ENCODE peak calls at places on chromosomes 6 and 20, in eight cellular contexts. L is transverse colon, G is left lung, N is cardiac fibroblast, P is astrocyte of the spinal cord, I is choroid plexus epithelial cell, K is cardiac muscle cell, Q is ascending aorta. J is an unnamed sample.

GRCh38 chr6:134539865-134540323 is 222.0 kb upstream of the SGK1 start:
- DNase-seq in P (no peak), N (peak; percentile 67), K (peak; percentile 77), I (peak; percentile 59), L (no peak), Q (no peak), G (no peak), J (no peak)

GRCh38 chr6:118281291-118281690 is 266.8 kb upstream of the PLN start:
- DNase-seq in I (no peak), P (no peak), K (no peak), Q (no peak), N (no peak), G (no peak), L (no peak), J (no peak)

GRCh38 chr6:157606516-157606915 is 216.5 kb upstream of the SNX9 start:
- DNase-seq in K (no peak), N (no peak), L (no peak), G (no peak), Q (no peak), P (no peak), I (no peak), J (no peak)

GRCh38 chr6:116244284-116244683 is 9.6 kb downstream of the TSPYL4 start:
- DNase-seq in N (no peak), P (no peak), Q (no peak), G (no peak), K (no peak), I (no peak), L (no peak), J (no peak)

GRCh38 chr20:2746636-2747265 is 53.7 kb downstream of the CPXM1 start:
- DNase-seq in I (no peak), L (no peak), P (no peak), N (no peak), G (no peak), K (no peak), Q (no peak), J (no peak)

GRCh38 chr20:63009988-63010769 is 3.4 kb upstream of the BHLHE23 start:
- DNase-seq in P (no peak), N (peak; percentile 17), G (peak; percentile 53), L (peak; percentile 73), K (peak; percentile 13), Q (no peak), I (peak; percentile 11), J (no peak)

GRCh38 chr6:65937982-65938381 is 231.0 kb upstream of the EYS start:
- DNase-seq in L (no peak), I (no peak), K (no peak), N (peak; percentile 2), G (no peak), P (peak; percentile 5), Q (no peak), J (no peak)

GRCh38 chr20:59972037-59972801 is 14.0 kb downstream of the CDH26 start:
- DNase-seq in Q (no peak), N (no peak), K (no peak), L (no peak), G (no peak), P (no peak), I (no peak), J (no peak)

GRCh38 chr20:58659841-58660240 is 8.8 kb downstream of the STX16 start:
- DNase-seq in N (no peak), P (no peak), K (no peak), G (no peak), L (no peak), I (no peak), Q (no peak), J (no peak)

GRCh38 chr6:41767112-41767946 is 12.4 kb downstream of the FRS3 start:
- DNase-seq in Q (no peak), N (peak; percentile 63), I (peak; percentile 70), P (peak; percentile 33), K (peak; percentile 87), L (peak; percentile 43), G (no peak), J (no peak)

GRCh38 chr20:57876163-57876562 is 166.3 kb upstream of the PMEPA1 start:
- DNase-seq in N (no peak), P (no peak), L (no peak), G (no peak), Q (no peak), I (no peak), K (no peak), J (no peak)

GRCh38 chr20:19889011-19889953 is 127.9 kb upstream of the NAA20 start:
- DNase-seq in I (peak; percentile 93), N (peak; percentile 87), G (peak; percentile 77), Q (no peak), K (peak; percentile 89), L (peak; percentile 32), P (peak; percentile 89), J (peak; percentile 23)

GRCh38 chr20:20505554-20505953 is 137.7 kb downstream of the INSM1 start:
- DNase-seq in Q (no peak), N (no peak), L (no peak), G (no peak), I (no peak), K (no peak), P (no peak), J (no peak)

GRCh38 chr20:45974896-45975565 is 3.0 kb upstream of the ZNF335 start:
- DNase-seq in N (no peak), G (no peak), L (no peak), P (no peak), Q (no peak), K (no peak), I (no peak), J (no peak)

GRCh38 chr20:62824476-62825287 is 7.8 kb downstream of the COL9A3 start:
- DNase-seq in I (peak; percentile 73), G (no peak), P (peak; percentile 25), Q (no peak), N (no peak), K (peak; percentile 65), L (peak; percentile 86), J (peak; percentile 72)

GRCh38 chr6:44057238-44057930 is 69.9 kb downstream of the MRPL14 start:
- DNase-seq in N (peak; percentile 52), P (no peak), I (no peak), L (no peak), K (peak; percentile 50), G (no peak), Q (no peak), J (no peak)

GRCh38 chr6:79042799-79043126 is 35.3 kb downstream of the PHIP start:
- DNase-seq in G (no peak), N (no peak), K (no peak), L (no peak), I (no peak), P (no peak), Q (no peak), J (no peak)

GRCh38 chr6:79045966-79046365 is 32.1 kb downstream of the PHIP start:
- DNase-seq in N (no peak), L (no peak), Q (no peak), I (no peak), G (no peak), K (no peak), P (no peak), J (no peak)

GRCh38 chr6:79047072-79047471 is 31.0 kb downstream of the PHIP start:
- DNase-seq in N (no peak), Q (no peak), I (no peak), L (no peak), P (no peak), G (no peak), K (no peak), J (no peak)

GRCh38 chr6:79048611-79049010 is 29.4 kb downstream of the PHIP start:
- DNase-seq in I (peak; percentile 71), P (peak; percentile 44), L (no peak), G (no peak), Q (no peak), N (peak; percentile 52), K (peak; percentile 57), J (no peak)
- TF ChIP-seq CTCF in I (peak; percentile 77), P (peak; percentile 60), L (peak; percentile 32), G (peak; percentile 36), Q (no peak), N (peak; percentile 55), K (peak; percentile 58), J (peak; percentile 29)

DNA sequence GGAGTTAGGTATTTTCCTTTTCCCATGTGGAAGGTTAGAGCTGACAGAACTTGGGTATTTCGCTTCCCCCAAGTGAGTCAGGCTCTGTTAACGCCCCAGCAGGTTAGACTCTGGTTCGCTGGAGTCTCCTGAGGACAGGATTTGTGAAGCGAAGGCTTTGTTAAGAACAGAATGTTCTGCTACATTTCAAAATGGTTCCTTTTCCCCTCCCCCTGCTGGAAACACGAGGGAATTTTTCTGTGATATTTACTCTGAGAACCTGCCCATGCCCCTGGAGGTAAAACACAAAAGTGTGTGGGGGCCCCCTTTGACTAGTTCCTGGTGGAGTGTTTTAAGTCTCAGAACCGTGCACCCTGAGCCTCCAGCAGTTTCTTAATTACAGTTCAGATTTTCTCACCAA is 731.4 kb upstream of the CITED2 start:
- DNase-seq in G (no peak), P (peak; percentile 27), N (peak; percentile 50), Q (no peak), L (no peak), K (peak; percentile 36), I (peak; percentile 51), J (peak; percentile 16)
- TF ChIP-seq CTCF in G (no peak), P (peak; percentile 29), N (peak; percentile 33), Q (no peak), L (no peak), K (peak; percentile 32), I (peak; percentile 45), J (peak; percentile 52)

GRCh38 chr6:1363729-1364572 is 25.4 kb upstream of the FOXF2 start:
- DNase-seq in L (no peak), K (peak; percentile 25), P (no peak), N (no peak), G (no peak), I (peak; percentile 50), Q (no peak), J (no peak)
- TF ChIP-seq CTCF in L (no peak), K (peak; percentile 19), P (peak; percentile 25), N (no peak), G (no peak), I (peak; percentile 57), Q (no peak), J (no peak)

DNA sequence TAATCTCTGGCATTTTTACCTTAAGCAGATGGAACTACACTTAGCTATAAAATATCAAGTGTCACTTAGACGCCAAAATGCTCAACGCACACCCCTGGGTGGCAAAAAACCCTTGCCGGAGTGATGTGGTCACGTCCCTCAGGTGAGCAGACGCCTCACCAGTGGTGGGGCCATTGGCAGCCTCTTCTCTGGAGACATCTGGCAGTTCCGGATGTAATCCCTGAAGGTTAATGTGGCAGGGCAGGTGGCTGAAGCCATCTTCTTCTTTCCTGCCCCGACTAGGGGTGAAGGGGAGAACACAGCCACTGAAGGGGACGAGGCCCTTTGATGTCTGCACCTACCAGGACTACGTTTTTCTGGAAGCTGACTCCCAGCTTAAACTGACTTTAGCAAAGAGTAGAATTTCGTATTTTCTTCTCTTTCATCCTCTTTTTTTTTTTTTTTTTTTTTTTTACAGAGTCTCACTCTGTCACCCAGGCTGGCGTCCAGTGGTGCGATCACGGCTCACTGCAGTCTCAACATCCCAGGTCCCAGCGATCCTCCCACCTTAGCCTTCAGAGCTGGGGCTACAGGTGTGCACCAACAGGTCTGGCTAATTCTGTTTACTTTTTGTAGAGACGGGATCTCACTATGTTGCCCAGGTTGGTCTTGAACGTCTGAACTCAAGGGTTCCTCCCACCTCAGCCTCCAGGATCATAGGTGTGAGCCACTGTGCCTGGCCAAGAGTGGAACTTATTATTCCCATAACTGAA is 152.1 kb downstream of the TTLL2 start:
- DNase-seq in K (no peak), N (no peak), Q (no peak), P (no peak), G (no peak), L (no peak), I (no peak), J (no peak)
- TF ChIP-seq CTCF in K (no peak), N (no peak), Q (no peak), P (no peak), G (no peak), L (no peak), I (no peak), J (no peak)